ENCODE peak calls at places on chromosomes 7 and 10, in seven cellular contexts. T is ascending aorta; M is T-helper 9 cell; K is RCC 7860; H is amniotic stem cell; D is stimulated activated CD4-positive, alpha-beta T cell treated with anti-CD3 and anti-CD28 coated beads, Interleukin-4, amount 100 ng/mL, for 24 hours; N is head of caudate nucleus. Z is an unnamed sample.
A peak's percentile ranks its signal among the peaks of the same experiment; 100 is the strongest.

GRCh38 chr10:119758448-119758847 is 32.6 kb downstream of the INPP5F start:
- DNase-seq in T (no peak), M (no peak), K (no peak), H (no peak), D (no peak), N (no peak), Z (no peak)

GRCh38 chr7:47518827-47519226 is 63.1 kb downstream of the TNS3 start:
- DNase-seq in T (no peak), M (no peak), K (peak; percentile 61), H (no peak), D (no peak), N (no peak), Z (no peak)

GRCh38 chr7:88089484-88090050 is 130.3 kb downstream of the SRI start:
- DNase-seq in T (no peak), M (no peak), K (no peak), H (no peak), D (no peak), N (no peak), Z (no peak)

GRCh38 chr7:124032369-124033092 is at the start of gene TMEM229A:
- DNase-seq in T (no peak), M (no peak), K (no peak), H (peak; percentile 4), D (no peak), N (peak; percentile 61), Z (peak; percentile 42)

GRCh38 chr7:113710310-113711106 is 208.3 kb downstream of the PPP1R3A start:
- DNase-seq in T (no peak), M (peak; percentile 5), K (peak; percentile 68), H (peak; percentile 70), D (peak; percentile 51), N (peak; percentile 35), Z (no peak)

GRCh38 chr10:69088801-69089501 is 1.0 kb downstream of the SRGN start:
- DNase-seq in T (no peak), M (no peak), K (no peak), H (peak; percentile 87), D (peak; percentile 61), N (no peak), Z (no peak)

GRCh38 chr7:102450242-102450641 is 14.4 kb downstream of the ALKBH4 start:
- DNase-seq in T (no peak), M (peak; percentile 33), K (peak; percentile 26), H (no peak), D (peak; percentile 60), N (no peak), Z (no peak)

GRCh38 chr7:155524018-155524556 is 22.3 kb downstream of the CNPY1 start:
- DNase-seq in T (no peak), M (no peak), K (no peak), H (no peak), D (no peak), N (no peak), Z (no peak)

GRCh38 chr7:153044981-153045380 is 285.4 kb downstream of the ACTR3B start:
- DNase-seq in T (no peak), M (no peak), K (no peak), H (no peak), D (no peak), N (no peak), Z (no peak)

GRCh38 chr7:11341285-11341944 is 367.7 kb downstream of the PHF14 start:
- DNase-seq in T (no peak), M (no peak), K (no peak), H (no peak), D (no peak), N (peak; percentile 12), Z (no peak)

GRCh38 chr7:142690554-142691182 is 58.6 kb upstream of the PRSS1 start:
- DNase-seq in T (no peak), M (no peak), K (no peak), H (no peak), D (no peak), N (no peak), Z (no peak)

GRCh38 chr7:20351901-20352300 is 21.2 kb downstream of the ITGB8 start:
- DNase-seq in T (no peak), M (no peak), K (no peak), H (no peak), D (no peak), N (no peak), Z (no peak)

GRCh38 chr7:37957236-37957970 is 37.0 kb downstream of the EPDR1 start:
- DNase-seq in T (no peak), M (no peak), K (no peak), H (no peak), D (no peak), N (no peak), Z (no peak)

GRCh38 chr10:63588436-63589180 is 67.4 kb downstream of the REEP3 start:
- DNase-seq in T (no peak), M (no peak), K (no peak), H (no peak), D (no peak), N (no peak), Z (no peak)

GRCh38 chr7:155231241-155231800 is 66.4 kb upstream of the INSIG1 start:
- DNase-seq in T (no peak), M (no peak), K (no peak), H (no peak), D (no peak), N (no peak), Z (no peak)

GRCh38 chr7:7820939-7821338 is 102.5 kb upstream of the RPA3 start:
- DNase-seq in T (no peak), M (no peak), K (no peak), H (no peak), D (no peak), N (no peak), Z (no peak)